ENCODE peak calls at places on chromosomes 4 and X, in five cellular contexts. One of them, this sample, is unnamed.
A peak's percentile ranks its signal among the peaks of the same experiment; 100 is the strongest.

GRCh38 chr4:80361329-80361900 is 25.9 kb downstream of the CFAP299 start:
- DNase-seq in pancreas: no peak
- DNase-seq in tibial nerve: no peak
- DNase-seq in cardiac muscle cell: peak; percentile 40
- DNase-seq in psoas muscle: no peak
- DNase-seq in this sample: no peak

GRCh38 chr4:140136509-140136908 is 17.5 kb downstream of the MAML3 start:
- DNase-seq in psoas muscle: no peak
- DNase-seq in tibial nerve: no peak
- DNase-seq in cardiac muscle cell: peak; percentile 14
- DNase-seq in pancreas: no peak
- DNase-seq in this sample: no peak

GRCh38 chr4:180827193-180827592 is 1416.0 kb upstream of the TENM3 start:
- DNase-seq in psoas muscle: no peak
- DNase-seq in cardiac muscle cell: peak; percentile 28
- DNase-seq in pancreas: no peak
- DNase-seq in tibial nerve: no peak
- DNase-seq in this sample: no peak

GRCh38 chr4:182010876-182011275 is 232.3 kb upstream of the TENM3 start:
- DNase-seq in psoas muscle: no peak
- DNase-seq in cardiac muscle cell: peak; percentile 12
- DNase-seq in pancreas: no peak
- DNase-seq in tibial nerve: no peak
- DNase-seq in this sample: no peak

GRCh38 chrX:103211012-103211715 is 3.7 kb upstream of the BEX4 start:
- DNase-seq in cardiac muscle cell: peak; percentile 62
- DNase-seq in tibial nerve: no peak
- DNase-seq in pancreas: peak; percentile 18
- DNase-seq in psoas muscle: no peak
- DNase-seq in this sample: peak; percentile 35

GRCh38 chr4:97589481-97590196 is 553.6 kb downstream of the STPG2 start:
- DNase-seq in pancreas: no peak
- DNase-seq in psoas muscle: no peak
- DNase-seq in tibial nerve: no peak
- DNase-seq in cardiac muscle cell: no peak
- DNase-seq in this sample: no peak

GRCh38 chrX:13412208-13412600 is 92.4 kb upstream of the ATXN3L start:
- DNase-seq in pancreas: no peak
- DNase-seq in tibial nerve: no peak
- DNase-seq in cardiac muscle cell: no peak
- DNase-seq in psoas muscle: no peak
- DNase-seq in this sample: peak; percentile 48

GRCh38 chr4:182854466-182854865 is 62.7 kb downstream of the DCTD start:
- DNase-seq in tibial nerve: no peak
- DNase-seq in psoas muscle: no peak
- DNase-seq in cardiac muscle cell: no peak
- DNase-seq in pancreas: no peak
- DNase-seq in this sample: no peak

GRCh38 chrX:101417981-101418841 is 10.2 kb downstream of the HNRNPH2 start:
- DNase-seq in pancreas: peak; percentile 62
- DNase-seq in cardiac muscle cell: peak; percentile 48
- DNase-seq in psoas muscle: peak; percentile 81
- DNase-seq in tibial nerve: peak; percentile 23
- DNase-seq in this sample: peak; percentile 63

GRCh38 chrX:101419489-101419888 is 11.5 kb downstream of the HNRNPH2 start:
- DNase-seq in psoas muscle: no peak
- DNase-seq in pancreas: no peak
- DNase-seq in tibial nerve: no peak
- DNase-seq in cardiac muscle cell: no peak
- DNase-seq in this sample: no peak

GRCh38 chrX:101416691-101417090 is 8.7 kb downstream of the HNRNPH2 start:
- DNase-seq in pancreas: no peak
- DNase-seq in psoas muscle: no peak
- DNase-seq in tibial nerve: no peak
- DNase-seq in cardiac muscle cell: no peak
- DNase-seq in this sample: no peak

GRCh38 chrX:101415180-101416130 is 7.4 kb downstream of the HNRNPH2 start:
- DNase-seq in psoas muscle: no peak
- DNase-seq in pancreas: no peak
- DNase-seq in tibial nerve: no peak
- DNase-seq in cardiac muscle cell: peak; percentile 84
- DNase-seq in this sample: peak; percentile 22

DNA sequence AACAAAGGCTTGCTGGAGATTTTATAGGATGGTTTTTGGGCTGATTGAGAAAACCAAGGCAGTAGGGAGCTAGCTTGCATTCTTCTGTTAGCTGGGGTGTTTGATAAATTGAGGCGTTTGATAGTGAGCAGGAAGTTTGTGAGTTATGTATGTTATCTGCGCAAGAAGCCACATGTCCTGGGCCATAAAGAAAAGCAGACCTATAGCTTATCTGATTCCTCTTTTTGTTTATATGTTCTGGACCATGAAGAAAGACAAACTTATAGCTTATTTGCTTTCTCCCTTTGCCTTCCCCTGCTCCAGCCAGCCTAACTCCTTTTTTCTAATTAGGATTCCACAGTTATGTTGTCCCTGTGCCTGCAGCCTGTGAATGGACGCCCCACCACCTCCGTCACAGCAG is 9.2 kb downstream of the HNRNPH2 start:
- DNase-seq in tibial nerve: no peak
- DNase-seq in psoas muscle: no peak
- DNase-seq in cardiac muscle cell: no peak
- DNase-seq in pancreas: no peak
- DNase-seq in this sample: no peak
- H3K4me3 ChIP-seq in tibial nerve: no peak overlapping the region
- H3K4me3 ChIP-seq in psoas muscle: no peak overlapping the region
- H3K4me3 ChIP-seq in cardiac muscle cell: no peak overlapping the region
- H3K4me3 ChIP-seq in pancreas: no peak overlapping the region
- H3K4me3 ChIP-seq in this sample: no peak overlapping the region

DNA sequence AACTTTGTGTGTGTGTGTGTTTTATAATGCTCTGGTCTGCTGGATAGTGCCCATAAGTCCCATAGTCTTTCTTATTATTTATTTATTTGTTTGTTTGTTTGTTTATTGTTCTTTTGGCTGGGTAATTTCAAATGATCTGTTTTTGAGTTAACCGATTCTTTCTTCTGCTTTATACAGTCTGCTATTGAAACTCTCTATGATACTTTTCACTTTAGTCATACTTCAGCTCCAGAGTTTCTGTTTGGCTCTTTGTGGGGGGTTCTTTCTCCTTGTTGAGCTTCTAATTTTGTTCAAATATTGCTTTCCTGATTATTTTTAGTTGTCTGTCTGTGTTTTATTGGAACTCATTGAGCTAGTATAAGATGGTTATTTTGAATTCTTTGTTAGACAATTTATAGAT is 10.0 kb downstream of the CXCL3 start:
- DNase-seq in pancreas: no peak
- DNase-seq in cardiac muscle cell: no peak
- DNase-seq in psoas muscle: no peak
- DNase-seq in tibial nerve: no peak
- DNase-seq in this sample: no peak
- TF ChIP-seq CTCF in pancreas: no peak
- TF ChIP-seq CTCF in cardiac muscle cell: no peak
- TF ChIP-seq CTCF in psoas muscle: no peak
- TF ChIP-seq CTCF in tibial nerve: no peak
- TF ChIP-seq CTCF in this sample: no peak

GRCh38 chr4:1250527-1250812 is 1.5 kb upstream of the CTBP1 start:
- DNase-seq in psoas muscle: no peak
- DNase-seq in cardiac muscle cell: no peak
- DNase-seq in pancreas: no peak
- DNase-seq in tibial nerve: no peak
- DNase-seq in this sample: no peak
- H3K9me3 ChIP-seq in psoas muscle: no peaks in the 10 kb centered on the region
- H3K9me3 ChIP-seq in cardiac muscle cell: no peaks in the 10 kb centered on the region
- H3K9me3 ChIP-seq in pancreas: no peaks in the 10 kb centered on the region
- H3K9me3 ChIP-seq in tibial nerve: no peaks in the 10 kb centered on the region
- H3K9me3 ChIP-seq in this sample: peaks cover 19% of the 10 kb centered on the region

GRCh38 chr4:138910914-138911336 is 104.7 kb upstream of the NOCT start:
- DNase-seq in tibial nerve: peak; percentile 23
- DNase-seq in psoas muscle: peak; percentile 75
- DNase-seq in pancreas: peak; percentile 45
- DNase-seq in cardiac muscle cell: peak; percentile 93
- DNase-seq in this sample: no peak

GRCh38 chr4:138911903-138912713 is 103.5 kb upstream of the NOCT start:
- DNase-seq in cardiac muscle cell: no peak
- DNase-seq in pancreas: peak; percentile 22
- DNase-seq in tibial nerve: no peak
- DNase-seq in psoas muscle: no peak
- DNase-seq in this sample: no peak

GRCh38 chr4:138908134-138908533 is 107.4 kb upstream of the NOCT start:
- DNase-seq in cardiac muscle cell: no peak
- DNase-seq in psoas muscle: no peak
- DNase-seq in pancreas: no peak
- DNase-seq in tibial nerve: no peak
- DNase-seq in this sample: no peak

GRCh38 chr4:138909605-138910004 is 106.0 kb upstream of the NOCT start:
- DNase-seq in cardiac muscle cell: no peak
- DNase-seq in psoas muscle: no peak
- DNase-seq in pancreas: no peak
- DNase-seq in tibial nerve: no peak
- DNase-seq in this sample: no peak

DNA sequence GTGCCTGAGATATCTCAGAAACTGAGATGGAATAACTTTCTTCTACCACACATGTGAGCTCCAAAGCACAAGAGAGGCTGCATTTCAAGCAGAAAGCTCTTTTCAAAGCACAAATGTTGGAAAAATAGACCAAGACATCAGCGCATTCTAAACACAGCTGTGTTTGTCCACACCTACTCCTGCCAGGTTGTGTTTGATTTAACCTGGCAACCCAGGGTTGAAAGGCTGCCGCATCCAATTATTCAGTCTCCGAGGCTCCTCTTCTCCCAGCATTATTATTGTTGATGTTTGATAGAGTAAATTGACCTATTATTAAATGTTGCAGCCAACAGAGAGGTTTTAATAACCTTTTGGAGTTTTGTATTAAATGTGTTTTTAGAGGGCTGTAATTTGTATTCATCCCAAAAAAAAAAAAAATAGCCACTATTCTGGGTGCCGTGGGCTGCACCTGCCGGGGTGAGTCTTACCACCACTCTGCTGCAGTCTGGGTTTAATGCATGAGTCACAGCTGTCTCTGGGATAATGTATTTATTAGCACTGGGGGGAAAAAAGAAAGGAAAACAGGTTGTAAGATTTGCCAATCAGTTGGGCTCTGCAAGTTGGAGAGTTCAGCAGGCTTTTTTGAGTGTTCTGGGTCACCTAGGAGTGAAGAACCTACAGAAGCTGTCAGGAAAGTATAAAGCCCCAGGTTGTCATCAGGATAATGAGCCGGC is 105.2 kb upstream of the NOCT start:
- DNase-seq in psoas muscle: no peak
- DNase-seq in cardiac muscle cell: peak; percentile 36
- DNase-seq in pancreas: no peak
- DNase-seq in tibial nerve: no peak
- DNase-seq in this sample: no peak
- H3K4me3 ChIP-seq in psoas muscle: no peak overlapping the region
- H3K4me3 ChIP-seq in cardiac muscle cell: no peak overlapping the region
- H3K4me3 ChIP-seq in pancreas: no peak overlapping the region
- H3K4me3 ChIP-seq in tibial nerve: no peak overlapping the region
- H3K4me3 ChIP-seq in this sample: no peak overlapping the region

GRCh38 chr4:69568787-69569186 is 70.7 kb downstream of the UGT2A2 start:
- DNase-seq in psoas muscle: no peak
- DNase-seq in tibial nerve: no peak
- DNase-seq in cardiac muscle cell: no peak
- DNase-seq in pancreas: no peak
- DNase-seq in this sample: no peak
- TF ChIP-seq CTCF in psoas muscle: no peak
- TF ChIP-seq CTCF in tibial nerve: no peak
- TF ChIP-seq CTCF in cardiac muscle cell: no peak
- TF ChIP-seq CTCF in pancreas: no peak
- TF ChIP-seq CTCF in this sample: no peak

GRCh38 chr4:34636623-34637022 is 1607.7 kb downstream of the ARAP2 start:
- DNase-seq in pancreas: no peak
- DNase-seq in tibial nerve: no peak
- DNase-seq in cardiac muscle cell: no peak
- DNase-seq in psoas muscle: no peak
- DNase-seq in this sample: no peak
- H3K9me3 ChIP-seq in pancreas: no peaks in the 10 kb centered on the region
- H3K9me3 ChIP-seq in tibial nerve: peaks cover 4% of the 10 kb centered on the region
- H3K9me3 ChIP-seq in cardiac muscle cell: no peaks in the 10 kb centered on the region
- H3K9me3 ChIP-seq in psoas muscle: peaks cover 6% of the 10 kb centered on the region
- H3K9me3 ChIP-seq in this sample: no peaks in the 10 kb centered on the region

GRCh38 chr4:73702796-73703287 is 37.5 kb upstream of the CXCL8 start:
- DNase-seq in cardiac muscle cell: no peak
- DNase-seq in psoas muscle: no peak
- DNase-seq in tibial nerve: no peak
- DNase-seq in pancreas: no peak
- DNase-seq in this sample: no peak

GRCh38 chr4:73705056-73705432 is 35.3 kb upstream of the CXCL8 start:
- DNase-seq in pancreas: no peak
- DNase-seq in tibial nerve: no peak
- DNase-seq in psoas muscle: no peak
- DNase-seq in cardiac muscle cell: no peak
- DNase-seq in this sample: no peak

GRCh38 chr4:73705721-73706120 is 34.6 kb upstream of the CXCL8 start:
- DNase-seq in tibial nerve: no peak
- DNase-seq in pancreas: no peak
- DNase-seq in psoas muscle: no peak
- DNase-seq in cardiac muscle cell: no peak
- DNase-seq in this sample: no peak

GRCh38 chr4:73703320-73703719 is 37.0 kb upstream of the CXCL8 start:
- DNase-seq in tibial nerve: no peak
- DNase-seq in cardiac muscle cell: no peak
- DNase-seq in pancreas: no peak
- DNase-seq in psoas muscle: no peak
- DNase-seq in this sample: no peak

DNA sequence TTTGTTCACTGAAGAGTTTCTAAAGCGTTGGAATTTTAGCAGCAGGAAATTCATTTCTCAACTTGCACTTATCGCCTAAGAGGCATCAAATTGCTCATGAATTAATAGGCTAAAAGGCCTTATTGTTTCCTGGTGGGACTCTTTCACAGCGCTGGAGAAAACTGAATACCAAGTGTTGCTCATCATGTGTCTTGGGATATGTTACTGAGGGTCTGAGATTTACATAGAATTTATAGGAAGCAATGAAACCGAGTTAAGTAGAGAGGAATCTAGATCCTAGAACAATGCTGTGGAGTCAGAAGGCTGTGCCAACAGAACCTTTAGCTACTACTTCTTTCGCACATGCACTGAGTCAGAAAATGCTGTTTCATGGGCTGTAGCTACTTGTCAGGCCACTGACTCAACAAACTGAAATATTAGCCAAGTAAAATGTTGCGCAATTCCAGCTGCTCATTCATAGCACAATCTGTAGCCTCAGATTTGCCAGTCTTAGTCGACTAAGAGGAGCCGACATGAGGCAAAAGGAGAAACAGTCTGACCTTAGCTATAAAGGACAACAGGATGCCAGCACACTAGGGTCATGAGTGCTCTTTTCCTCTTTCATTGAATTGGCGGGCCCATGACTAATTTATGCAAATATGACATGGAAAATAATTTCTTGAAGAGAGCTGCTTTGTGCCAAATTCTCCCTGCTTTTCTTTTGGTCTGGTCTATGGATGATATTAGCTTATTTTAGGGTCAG is 35.9 kb upstream of the CXCL8 start:
- DNase-seq in tibial nerve: peak; percentile 43
- DNase-seq in pancreas: peak; percentile 84
- DNase-seq in cardiac muscle cell: peak; percentile 99
- DNase-seq in psoas muscle: peak; percentile 57
- DNase-seq in this sample: no peak
- H3K4me3 ChIP-seq in tibial nerve: no peak overlapping the region
- H3K4me3 ChIP-seq in pancreas: no peak overlapping the region
- H3K4me3 ChIP-seq in cardiac muscle cell: no peak overlapping the region
- H3K4me3 ChIP-seq in psoas muscle: no peak overlapping the region
- H3K4me3 ChIP-seq in this sample: no peak overlapping the region

This sample was measured in WERI-Rb-1.